ENCODE peak calls at places on chromosomes 3 and 15, in nine cellular contexts. Z is lower leg skin, G is upper lobe of right lung, N is brain microvascular endothelial cell, B is A673, T is epithelial cell of esophagus, L is AG04450, K is GM23338, Y is tibial artery. V is an unnamed sample.

GRCh38 chr15:59255647-59256380 is 49.2 kb downstream of the LDHAL6B start:
- DNase-seq in L (no peak), Y (no peak), N (peak; percentile 22), K (no peak), B (no peak), Z (no peak), G (no peak), T (no peak), V (no peak)

GRCh38 chr3:194070634-194071409 is 65.1 kb upstream of the HES1 start:
- DNase-seq in T (peak; percentile 99), Z (peak; percentile 79), L (peak; percentile 39), K (peak; percentile 73), N (peak; percentile 87), Y (peak; percentile 93), B (peak; percentile 93), G (peak; percentile 92), V (peak; percentile 88)

GRCh38 chr3:8307545-8308110 is 194.0 kb upstream of the LMCD1 start:
- DNase-seq in Y (no peak), T (no peak), N (no peak), G (no peak), L (no peak), B (peak; percentile 63), K (no peak), Z (no peak), V (no peak)

GRCh38 chr3:70550723-70551319 is 238.4 kb upstream of the MDFIC2 start:
- DNase-seq in K (peak; percentile 71), Y (peak; percentile 80), N (peak; percentile 73), T (peak; percentile 72), G (peak; percentile 82), B (peak; percentile 58), L (no peak), Z (peak; percentile 60), V (peak; percentile 6)

GRCh38 chr3:168116279-168116678 is 20.6 kb upstream of the GOLIM4 start:
- DNase-seq in T (peak; percentile 29), L (no peak), Y (no peak), Z (peak; percentile 55), N (no peak), B (no peak), K (no peak), G (peak; percentile 67), V (peak; percentile 47)

GRCh38 chr3:7106635-7107034 is 245.7 kb downstream of the GRM7 start:
- DNase-seq in N (no peak), T (no peak), Z (no peak), L (no peak), G (no peak), B (no peak), Y (no peak), K (no peak), V (no peak)

GRCh38 chr3:9739181-9739580 is 7.6 kb downstream of the BRPF1 start:
- DNase-seq in K (no peak), T (no peak), Z (no peak), G (no peak), Y (no peak), B (no peak), N (no peak), L (no peak), V (no peak)

GRCh38 chr3:71710906-71711494 is 14.2 kb downstream of the EIF4E3 start:
- DNase-seq in G (no peak), N (peak; percentile 18), Y (no peak), K (peak; percentile 83), Z (no peak), B (peak; percentile 47), L (no peak), T (peak; percentile 57), V (peak; percentile 39)

GRCh38 chr3:48859188-48859587 is 11.5 kb upstream of the PRKAR2A start:
- DNase-seq in G (no peak), Z (no peak), N (no peak), K (no peak), L (no peak), Y (peak; percentile 20), B (no peak), T (no peak), V (no peak)

GRCh38 chr3:105868450-105868744 is 415 bp downstream of the CBLB start:
- DNase-seq in G (peak; percentile 86), Y (peak; percentile 81), T (peak; percentile 45), L (no peak), B (peak; percentile 36), K (peak; percentile 71), N (peak; percentile 42), Z (peak; percentile 37), V (no peak)

GRCh38 chr15:83132861-83133523 is 25.5 kb downstream of the TM6SF1 start:
- DNase-seq in B (no peak), K (no peak), G (no peak), Y (no peak), Z (no peak), L (no peak), T (no peak), N (no peak), V (no peak)

GRCh38 chr15:57500256-57500655 is 91.4 kb upstream of the MYZAP start:
- DNase-seq in N (no peak), G (no peak), T (no peak), L (no peak), K (no peak), Y (no peak), Z (no peak), B (no peak), V (no peak)

GRCh38 chr15:70029297-70029701 is 68.4 kb downstream of the TLE3 start:
- DNase-seq in T (no peak), Z (no peak), G (peak; percentile 41), K (no peak), N (no peak), L (no peak), B (no peak), Y (peak; percentile 60), V (no peak)

GRCh38 chr15:84715442-84716035 is 400 bp downstream of the SEC11A start:
- DNase-seq in T (peak; percentile 58), L (no peak), B (peak; percentile 50), K (peak; percentile 54), Y (peak; percentile 66), Z (no peak), N (peak; percentile 20), G (no peak), V (no peak)

GRCh38 chr15:50911641-50912040 is 3.2 kb downstream of the AP4E1 start:
- DNase-seq in B (no peak), N (no peak), T (no peak), K (no peak), L (no peak), G (no peak), Z (no peak), Y (no peak), V (no peak)

GRCh38 chr3:184145120-184145524 is 10.0 kb downstream of the EIF2B5 start:
- DNase-seq in B (peak; percentile 31), K (peak; percentile 80), Z (no peak), L (no peak), T (peak; percentile 87), Y (no peak), N (peak; percentile 24), G (peak; percentile 66), V (peak; percentile 53)

DNA sequence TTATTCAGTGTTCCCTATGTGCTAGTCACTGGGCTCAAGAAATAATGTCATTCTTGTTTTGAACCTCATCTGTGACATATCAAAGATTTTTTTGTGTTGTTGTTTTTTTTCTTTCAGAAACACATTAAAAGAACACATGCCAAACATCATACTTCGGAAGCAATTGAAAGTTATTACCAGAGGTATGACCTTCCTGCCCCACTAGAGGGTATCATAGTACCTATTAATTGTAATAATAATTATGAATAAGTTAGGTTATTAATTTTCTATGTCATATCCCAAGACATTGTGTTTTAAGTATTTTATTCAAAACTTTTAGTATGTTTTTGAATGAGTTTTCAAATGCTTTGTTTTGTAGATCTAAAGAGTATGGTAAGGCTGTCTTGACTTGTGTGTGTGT is 65.7 kb downstream of the CDIN1 start:
- DNase-seq in Y (no peak), B (no peak), G (no peak), K (no peak), Z (no peak), T (peak; percentile 13), N (no peak), L (no peak), V (no peak)
- TF ChIP-seq CTCF in Y (no peak), B (no peak), G (peak; percentile 24), K (peak; percentile 29), Z (no peak), T (no peak), N (no peak), L (peak; percentile 31), V (no peak)

DNA sequence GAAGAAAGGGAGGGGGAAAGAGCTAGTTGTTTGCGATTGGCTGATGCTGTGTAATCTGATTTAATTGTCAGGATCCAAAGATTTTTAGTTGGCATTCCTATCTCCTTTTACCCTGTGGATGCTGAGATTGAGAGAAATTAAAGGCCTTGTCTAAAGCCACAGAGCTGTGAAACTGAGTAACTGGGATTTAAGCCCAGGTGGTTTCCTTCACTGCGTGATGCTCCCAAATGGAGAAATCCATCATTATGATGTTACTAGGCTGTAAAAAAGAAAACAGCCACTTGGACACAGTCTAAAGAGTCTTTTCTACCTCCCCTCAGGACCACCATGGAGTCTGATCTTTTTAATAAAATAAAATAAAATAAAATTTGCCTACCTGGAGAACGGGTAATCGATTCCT is 883.0 kb upstream of the NR2F2 start:
- DNase-seq in T (no peak), Z (no peak), Y (no peak), G (no peak), L (no peak), N (no peak), K (no peak), B (no peak), V (no peak)
- TF ChIP-seq CTCF in T (no peak), Z (no peak), Y (no peak), G (no peak), L (no peak), N (no peak), K (no peak), B (no peak), V (no peak)

GRCh38 chr3:11654166-11654565 is 10.5 kb upstream of the VGLL4 start:
- DNase-seq in B (no peak), N (no peak), G (no peak), Z (no peak), L (no peak), T (no peak), Y (no peak), K (peak; percentile 36), V (no peak)

GRCh38 chr3:11653298-11654055 is 9.8 kb upstream of the VGLL4 start:
- DNase-seq in L (no peak), Y (no peak), B (no peak), G (no peak), Z (no peak), N (no peak), K (peak; percentile 55), T (no peak), V (no peak)

GRCh38 chr3:11651900-11652299 is 8.2 kb upstream of the VGLL4 start:
- DNase-seq in T (peak; percentile 31), Y (no peak), B (peak; percentile 62), K (peak; percentile 63), Z (no peak), G (no peak), N (no peak), L (no peak), V (no peak)

GRCh38 chr3:11658180-11658579 is 14.5 kb upstream of the VGLL4 start:
- DNase-seq in T (no peak), Z (no peak), N (no peak), K (no peak), Y (no peak), L (no peak), G (no peak), B (no peak), V (no peak)

GRCh38 chr3:11655188-11655928 is 11.6 kb upstream of the VGLL4 start:
- DNase-seq in K (peak; percentile 64), N (no peak), T (no peak), Z (no peak), Y (no peak), B (peak; percentile 50), L (no peak), G (no peak), V (no peak)
- TF ChIP-seq CTCF in K (peak; percentile 67), N (peak; percentile 64), T (no peak), Z (no peak), Y (peak; percentile 6), B (peak; percentile 66), L (peak; percentile 39), G (no peak), V (peak; percentile 46)

GRCh38 chr3:52238193-52238760 is 681 bp downstream of the TWF2 start:
- DNase-seq in B (no peak), N (no peak), Z (no peak), K (peak; percentile 49), T (peak; percentile 29), Y (peak; percentile 67), L (no peak), G (no peak), V (no peak)
- TF ChIP-seq CTCF in B (no peak), N (no peak), Z (no peak), K (no peak), T (no peak), Y (no peak), L (no peak), G (no peak), V (no peak)

V was measured in astrocyte of the cerebellum.